ENCODE peak calls at places on chromosomes 1 and 21, in four cellular contexts. F is mucosa of descending colon, X is aorta, Z is natural killer cell. Y is an unnamed sample.

GRCh38 chr1:95438213-95438948 is 204.4 kb downstream of the RWDD3 start:
- ATAC-seq in Z (no peak), F (no peak), X (no peak), Y (no peak)

GRCh38 chr1:8660455-8660854 is 157.0 kb downstream of the RERE start:
- ATAC-seq in X (peak), F (peak), Z (no peak), Y (peak)

GRCh38 chr1:53126495-53126894 is 15.9 kb downstream of the SLC1A7 start:
- ATAC-seq in X (no peak), F (no peak), Z (no peak), Y (no peak)

GRCh38 chr1:76501576-76502219 is 365.6 kb upstream of the ST6GALNAC5 start:
- ATAC-seq in X (no peak), Z (no peak), F (peak), Y (no peak)

GRCh38 chr1:198269352-198269940 is 112.6 kb downstream of the NEK7 start:
- ATAC-seq in Z (no peak), X (no peak), F (no peak), Y (no peak)

GRCh38 chr1:118717893-118718292 is 270.2 kb downstream of the TBX15 start:
- ATAC-seq in F (no peak), Z (no peak), X (no peak), Y (no peak)

GRCh38 chr21:46552274-46552673 is 52.6 kb downstream of the S100B start:
- ATAC-seq in X (no peak), F (peak), Z (peak), Y (peak)

GRCh38 chr1:165501351-165501974 is 42.3 kb upstream of the LRRC52 start:
- ATAC-seq in F (no peak), X (no peak), Z (no peak), Y (no peak)

GRCh38 chr1:198756470-198756869 is 117.6 kb downstream of the PTPRC start:
- ATAC-seq in X (no peak), F (peak), Z (peak), Y (no peak)

Y was measured in gastroesophageal sphincter.